ENCODE peak calls at places on chromosome 13, in ten cellular contexts. L is esophagus squamous epithelium; W is AG09309; M is CD8-positive, alpha-beta T cell; Z is IMR-90; A is brain microvascular endothelial cell; V is OCI-LY7; S is AG04450; P is pancreas; O is heart right ventricle. X is an unnamed sample.

GRCh38 chr13:21175656-21176194 is 627 bp downstream of the SKA3 start:
- DNase-seq in L (no peak), P (no peak), S (no peak), A (peak), V (peak), W (no peak), M (no peak), Z (peak), O (no peak), X (no peak)

GRCh38 chr13:65378943-65379519 is 1851.1 kb downstream of the PCDH9 start:
- DNase-seq in L (no peak), V (peak), P (no peak), Z (peak), A (no peak), W (no peak), S (no peak), M (no peak), O (no peak), X (no peak)

GRCh38 chr13:61466280-61466679 is 50.6 kb upstream of the PCDH20 start:
- DNase-seq in M (no peak), P (no peak), W (no peak), Z (no peak), V (no peak), O (no peak), S (no peak), A (no peak), L (no peak), X (no peak)

GRCh38 chr13:40787062-40787461 is 2.3 kb upstream of the SLC25A15 start:
- DNase-seq in S (peak), A (peak), P (no peak), M (no peak), L (no peak), Z (peak), W (no peak), O (no peak), V (no peak), X (no peak)

GRCh38 chr13:99974939-99975561 is 3.5 kb upstream of the ZIC5 start:
- DNase-seq in L (no peak), W (no peak), O (no peak), V (no peak), A (no peak), P (no peak), Z (no peak), M (no peak), S (no peak), X (no peak)

GRCh38 chr13:79485014-79485441 is 4.1 kb downstream of the NDFIP2 start:
- DNase-seq in V (no peak), L (no peak), W (peak), A (peak), M (no peak), Z (peak), O (no peak), P (no peak), S (peak), X (peak)

GRCh38 chr13:31913459-31913858 is 118.1 kb upstream of the FRY start:
- DNase-seq in S (no peak), V (no peak), O (no peak), L (no peak), W (peak), A (no peak), M (no peak), Z (no peak), P (no peak), X (no peak)

GRCh38 chr13:35887028-35887666 is 244.0 kb downstream of the DCLK1 start:
- DNase-seq in P (no peak), M (no peak), L (no peak), V (no peak), Z (no peak), W (no peak), A (no peak), S (no peak), O (no peak), X (no peak)

GRCh38 chr13:27442797-27443196 is 7.6 kb downstream of the MTIF3 start:
- DNase-seq in W (no peak), Z (no peak), M (no peak), S (no peak), O (no peak), P (no peak), L (no peak), A (no peak), V (no peak), X (no peak)

GRCh38 chr13:77535448-77535847 is at the start of gene SCEL:
- DNase-seq in A (no peak), V (no peak), L (no peak), O (no peak), W (no peak), P (no peak), S (no peak), M (no peak), Z (no peak), X (no peak)

GRCh38 chr13:66805657-66806056 is 424.5 kb downstream of the PCDH9 start:
- DNase-seq in Z (peak), P (no peak), M (no peak), A (peak), V (no peak), L (no peak), S (no peak), O (no peak), W (no peak), X (no peak)

GRCh38 chr13:98981596-98982195 is 3.8 kb upstream of the DOCK9 start:
- DNase-seq in S (no peak), W (no peak), M (no peak), Z (no peak), A (no peak), P (no peak), L (no peak), O (no peak), V (no peak), X (no peak)

GRCh38 chr13:25819856-25820530 is 231.8 kb downstream of the SHISA2 start:
- DNase-seq in M (no peak), P (no peak), S (no peak), A (no peak), Z (no peak), W (no peak), L (no peak), V (no peak), O (peak), X (no peak)

GRCh38 chr13:23654111-23655110 is 84.2 kb downstream of the TNFRSF19 start:
- DNase-seq in Z (peak), P (no peak), V (no peak), S (no peak), W (no peak), O (peak), A (peak), M (no peak), L (no peak), X (no peak)

GRCh38 chr13:83549671-83550070 is 332.6 kb downstream of the SLITRK1 start:
- DNase-seq in W (no peak), M (no peak), P (no peak), V (no peak), A (no peak), S (no peak), L (no peak), Z (no peak), O (no peak), X (no peak)

GRCh38 chr13:83547043-83547442 is 335.2 kb downstream of the SLITRK1 start:
- DNase-seq in W (no peak), O (no peak), S (no peak), A (no peak), M (no peak), P (no peak), V (no peak), Z (no peak), L (no peak), X (no peak)

GRCh38 chr13:83546476-83546875 is 335.8 kb downstream of the SLITRK1 start:
- DNase-seq in S (no peak), M (no peak), W (no peak), O (no peak), L (no peak), A (no peak), Z (no peak), P (no peak), V (no peak), X (no peak)
- H3K4me3 ChIP-seq in S (no peak), M (no peak), W (no peak), O (no peak), L (no peak), A (no peak), Z (no peak), P (no peak), V (no peak), X (no peak)

DNA sequence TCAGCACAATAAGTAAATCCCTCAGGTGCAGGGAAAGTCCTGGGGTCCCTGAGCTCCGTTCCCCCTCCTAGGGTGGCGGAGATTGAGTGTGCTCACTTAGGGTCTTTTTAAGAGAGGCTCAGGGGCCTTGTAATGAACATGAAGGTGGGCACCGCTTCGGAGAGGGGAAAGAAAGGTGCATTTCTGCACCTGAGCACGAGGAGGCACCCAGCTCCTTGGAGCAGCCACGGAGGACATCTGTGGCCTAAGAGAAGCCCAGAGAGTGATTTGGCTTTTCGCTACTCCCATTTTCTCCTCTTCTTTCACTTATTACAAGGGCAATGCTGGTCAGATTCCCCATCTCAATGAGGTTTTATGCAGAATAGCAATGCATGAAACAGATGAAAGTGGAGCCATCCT is 86.7 kb upstream of the RAP2A start:
- DNase-seq in V (no peak), L (no peak), Z (no peak), P (no peak), W (no peak), O (no peak), M (no peak), S (no peak), A (no peak), X (no peak)
- TF ChIP-seq CTCF in V (no peak), L (no peak), Z (no peak), P (no peak), W (no peak), O (no peak), M (no peak), S (no peak), A (no peak), X (no peak)

GRCh38 chr13:114129649-114130062 is 2.8 kb downstream of the RASA3 start:
- DNase-seq in W (no peak), M (no peak), O (no peak), Z (no peak), A (no peak), P (no peak), L (no peak), V (no peak), S (no peak), X (no peak)
- H3K4me3 ChIP-seq in W (peak), M (peak), O (no peak), Z (no peak), A (peak), P (no peak), L (no peak), V (peak), S (peak), X (peak)

DNA sequence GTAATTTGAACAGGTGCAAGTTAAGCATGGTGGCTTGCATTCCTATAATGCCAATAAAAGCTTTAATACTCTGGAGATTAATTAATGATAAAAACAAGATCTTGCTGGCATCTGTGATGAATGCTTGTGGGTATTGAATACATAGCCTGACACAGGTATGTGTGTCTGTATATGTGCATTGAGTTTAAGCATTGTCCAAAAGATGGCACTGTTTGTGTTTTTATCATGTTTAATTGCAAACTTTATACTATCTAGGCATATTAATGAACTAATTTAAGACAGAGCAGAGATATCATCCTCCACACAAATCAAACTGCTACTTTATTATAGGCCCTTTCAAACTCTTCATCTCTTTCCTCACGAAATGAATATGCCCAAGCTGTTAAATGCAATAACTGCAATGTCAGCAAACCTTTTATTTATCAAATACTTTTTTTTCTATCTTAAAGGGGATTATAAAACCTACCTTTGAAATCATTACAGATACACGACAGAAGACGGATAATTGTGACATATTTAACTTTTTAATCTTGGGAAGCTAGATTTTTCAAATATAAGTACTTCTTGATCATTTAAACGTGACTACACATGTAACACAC is 86.5 kb downstream of the TNFSF11 start:
- DNase-seq in V (peak), S (no peak), Z (peak), L (no peak), M (no peak), W (no peak), O (no peak), P (no peak), A (no peak), X (no peak)
- TF ChIP-seq CTCF in V (peak), S (peak), Z (peak), L (peak), M (no peak), W (peak), O (peak), P (no peak), A (peak), X (peak)

DNA sequence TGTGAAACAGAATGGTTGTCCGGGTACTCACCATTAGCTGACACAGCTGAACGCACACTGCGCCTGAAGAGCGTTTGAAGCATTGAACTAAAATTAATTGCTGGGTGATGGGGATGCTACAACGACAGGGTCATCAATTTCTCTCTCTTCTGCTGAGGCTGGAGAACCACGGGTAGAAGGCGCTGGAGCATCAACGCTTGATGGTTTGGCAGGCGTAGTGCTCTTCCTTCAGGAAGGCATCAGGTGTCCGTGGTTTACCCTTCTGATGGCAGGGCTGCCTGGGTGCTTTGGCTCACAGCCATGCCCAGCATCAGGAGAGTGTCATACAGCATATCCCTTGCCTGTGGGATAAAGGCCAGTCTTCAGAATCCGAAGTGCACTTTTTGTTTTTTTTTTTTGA is 46.9 kb upstream of the UBE2L5 start:
- DNase-seq in Z (no peak), L (no peak), S (no peak), A (no peak), P (no peak), W (no peak), V (peak), O (no peak), M (no peak), X (no peak)
- H3K4me3 ChIP-seq in Z (no peak), L (no peak), S (no peak), A (no peak), P (no peak), W (no peak), V (peak), O (no peak), M (no peak), X (no peak)

GRCh38 chr13:39406688-39407087 is 196.3 kb downstream of the LHFPL6 start:
- DNase-seq in M (no peak), V (peak), L (no peak), S (no peak), W (no peak), A (no peak), Z (no peak), O (no peak), P (no peak), X (no peak)
- TF ChIP-seq CTCF in M (no peak), V (peak), L (no peak), S (no peak), W (no peak), A (no peak), Z (no peak), O (no peak), P (no peak), X (no peak)

GRCh38 chr13:75871059-75871458 is 234.9 kb downstream of the LMO7 start:
- DNase-seq in Z (no peak), L (no peak), M (no peak), P (no peak), A (no peak), W (no peak), S (no peak), O (no peak), V (no peak), X (no peak)

GRCh38 chr13:75869981-75870380 is 233.9 kb downstream of the LMO7 start:
- DNase-seq in A (no peak), O (no peak), Z (no peak), S (no peak), M (no peak), V (no peak), L (no peak), P (no peak), W (no peak), X (no peak)

GRCh38 chr13:75872970-75873369 is 236.8 kb downstream of the LMO7 start:
- DNase-seq in M (no peak), O (no peak), W (no peak), P (no peak), V (no peak), S (no peak), L (no peak), A (no peak), Z (no peak), X (no peak)

GRCh38 chr13:75867718-75868117 is 231.6 kb downstream of the LMO7 start:
- DNase-seq in M (no peak), V (no peak), W (no peak), L (no peak), Z (no peak), A (no peak), O (no peak), S (no peak), P (no peak), X (no peak)

DNA sequence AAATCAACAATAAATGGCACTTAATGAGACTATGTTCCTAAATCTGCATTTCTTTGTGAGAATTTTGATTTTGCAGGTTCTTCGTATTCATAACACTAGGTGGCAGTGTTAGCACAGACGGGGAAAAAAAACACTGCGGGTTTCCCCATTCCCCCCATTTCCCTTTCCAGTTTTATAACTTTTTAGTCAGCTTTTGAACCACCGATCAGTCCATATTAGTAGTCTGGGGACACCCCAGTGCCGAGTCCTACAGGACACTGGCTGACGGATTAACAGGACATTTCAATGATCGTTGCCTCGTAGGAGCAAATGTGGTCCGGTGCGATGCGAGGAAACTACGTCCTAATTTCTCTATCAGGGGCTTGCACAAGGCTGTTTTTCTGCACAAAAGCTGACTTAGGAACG is 234.3 kb downstream of the LMO7 start:
- DNase-seq in A (no peak), M (no peak), Z (peak), V (peak), P (no peak), L (no peak), O (no peak), S (no peak), W (no peak), X (no peak)
- H3K4me3 ChIP-seq in A (peak), M (peak), Z (peak), V (no peak), P (no peak), L (no peak), O (peak), S (peak), W (peak), X (peak)

GRCh38 chr13:106535552-106536243 is at the start of gene EFNB2:
- DNase-seq in W (peak), A (peak), L (peak), S (peak), P (peak), V (peak), O (peak), Z (peak), M (peak), X (no peak)
- TF ChIP-seq CTCF in W (no peak), A (peak), L (no peak), S (no peak), P (no peak), V (no peak), O (no peak), Z (peak), M (no peak), X (no peak)

X was measured in AG04449.